ENCODE peak calls at places on chromosomes 3 and 15, in ten cellular contexts. One of them, this sample, is unnamed.

GRCh38 chr15:74631935-74632560 is 16.4 kb downstream of the CLK3 start:
- DNase-seq in SK-N-DZ: peak
- DNase-seq in activated naive CD8-positive, alpha-beta T cell treated with anti-CD3 and anti-CD28 coated beads, Interleukin-2, amount 50 U/mL, for 24 hours: peak
- DNase-seq in hypothalamus: peak
- DNase-seq in nephron progenitor cell: peak
- DNase-seq in SHP77 treated with DMSO at 0.1 percent for 48 hours: peak
- DNase-seq in uterus: peak
- DNase-seq in adrenal gland: peak
- DNase-seq in H4: peak
- DNase-seq in NCI-H345: peak
- DNase-seq in this sample: peak

GRCh38 chr3:197417451-197417850 is 119.0 kb upstream of the DLG1 start:
- DNase-seq in activated naive CD8-positive, alpha-beta T cell treated with anti-CD3 and anti-CD28 coated beads, Interleukin-2, amount 50 U/mL, for 24 hours: no peak
- DNase-seq in adrenal gland: no peak
- DNase-seq in nephron progenitor cell: no peak
- DNase-seq in H4: no peak
- DNase-seq in uterus: no peak
- DNase-seq in NCI-H345: no peak
- DNase-seq in SK-N-DZ: no peak
- DNase-seq in SHP77 treated with DMSO at 0.1 percent for 48 hours: no peak
- DNase-seq in hypothalamus: no peak
- DNase-seq in this sample: peak

GRCh38 chr3:130894130-130894872 is 417 bp downstream of the ATP2C1 start:
- DNase-seq in uterus: peak
- DNase-seq in H4: no peak
- DNase-seq in SK-N-DZ: peak
- DNase-seq in nephron progenitor cell: peak
- DNase-seq in adrenal gland: peak
- DNase-seq in hypothalamus: peak
- DNase-seq in NCI-H345: peak
- DNase-seq in SHP77 treated with DMSO at 0.1 percent for 48 hours: peak
- DNase-seq in activated naive CD8-positive, alpha-beta T cell treated with anti-CD3 and anti-CD28 coated beads, Interleukin-2, amount 50 U/mL, for 24 hours: peak
- DNase-seq in this sample: peak

GRCh38 chr3:16478516-16478915 is 35.0 kb downstream of the RFTN1 start:
- DNase-seq in NCI-H345: no peak
- DNase-seq in SHP77 treated with DMSO at 0.1 percent for 48 hours: no peak
- DNase-seq in nephron progenitor cell: no peak
- DNase-seq in hypothalamus: no peak
- DNase-seq in SK-N-DZ: no peak
- DNase-seq in H4: peak
- DNase-seq in activated naive CD8-positive, alpha-beta T cell treated with anti-CD3 and anti-CD28 coated beads, Interleukin-2, amount 50 U/mL, for 24 hours: no peak
- DNase-seq in uterus: no peak
- DNase-seq in adrenal gland: no peak
- DNase-seq in this sample: no peak

GRCh38 chr3:100777271-100777670 is 68.0 kb downstream of the TFG start:
- DNase-seq in uterus: no peak
- DNase-seq in activated naive CD8-positive, alpha-beta T cell treated with anti-CD3 and anti-CD28 coated beads, Interleukin-2, amount 50 U/mL, for 24 hours: no peak
- DNase-seq in NCI-H345: no peak
- DNase-seq in H4: no peak
- DNase-seq in adrenal gland: no peak
- DNase-seq in hypothalamus: no peak
- DNase-seq in SHP77 treated with DMSO at 0.1 percent for 48 hours: no peak
- DNase-seq in nephron progenitor cell: no peak
- DNase-seq in SK-N-DZ: no peak
- DNase-seq in this sample: no peak

GRCh38 chr3:128988286-128988685 is 5.6 kb downstream of the CFAP92 start:
- DNase-seq in SHP77 treated with DMSO at 0.1 percent for 48 hours: no peak
- DNase-seq in H4: no peak
- DNase-seq in nephron progenitor cell: no peak
- DNase-seq in adrenal gland: no peak
- DNase-seq in NCI-H345: no peak
- DNase-seq in uterus: no peak
- DNase-seq in activated naive CD8-positive, alpha-beta T cell treated with anti-CD3 and anti-CD28 coated beads, Interleukin-2, amount 50 U/mL, for 24 hours: no peak
- DNase-seq in hypothalamus: no peak
- DNase-seq in SK-N-DZ: no peak
- DNase-seq in this sample: no peak

GRCh38 chr3:15102256-15102655 is 3.3 kb upstream of the RBSN start:
- DNase-seq in SHP77 treated with DMSO at 0.1 percent for 48 hours: no peak
- DNase-seq in hypothalamus: peak
- DNase-seq in NCI-H345: no peak
- DNase-seq in uterus: peak
- DNase-seq in SK-N-DZ: no peak
- DNase-seq in nephron progenitor cell: no peak
- DNase-seq in adrenal gland: peak
- DNase-seq in activated naive CD8-positive, alpha-beta T cell treated with anti-CD3 and anti-CD28 coated beads, Interleukin-2, amount 50 U/mL, for 24 hours: no peak
- DNase-seq in H4: peak
- DNase-seq in this sample: peak

GRCh38 chr15:69321041-69321554 is 22.4 kb downstream of the PAQR5 start:
- DNase-seq in activated naive CD8-positive, alpha-beta T cell treated with anti-CD3 and anti-CD28 coated beads, Interleukin-2, amount 50 U/mL, for 24 hours: no peak
- DNase-seq in hypothalamus: no peak
- DNase-seq in nephron progenitor cell: no peak
- DNase-seq in adrenal gland: no peak
- DNase-seq in uterus: no peak
- DNase-seq in NCI-H345: no peak
- DNase-seq in H4: no peak
- DNase-seq in SK-N-DZ: no peak
- DNase-seq in SHP77 treated with DMSO at 0.1 percent for 48 hours: no peak
- DNase-seq in this sample: no peak

GRCh38 chr3:183701744-183702143 is 4.1 kb downstream of the YEATS2 start:
- DNase-seq in adrenal gland: no peak
- DNase-seq in activated naive CD8-positive, alpha-beta T cell treated with anti-CD3 and anti-CD28 coated beads, Interleukin-2, amount 50 U/mL, for 24 hours: no peak
- DNase-seq in SHP77 treated with DMSO at 0.1 percent for 48 hours: no peak
- DNase-seq in nephron progenitor cell: no peak
- DNase-seq in uterus: no peak
- DNase-seq in H4: no peak
- DNase-seq in hypothalamus: no peak
- DNase-seq in SK-N-DZ: no peak
- DNase-seq in NCI-H345: no peak
- DNase-seq in this sample: no peak

GRCh38 chr3:119809249-119810017 is 27.5 kb downstream of the NR1I2 start:
- DNase-seq in H4: no peak
- DNase-seq in adrenal gland: no peak
- DNase-seq in NCI-H345: no peak
- DNase-seq in nephron progenitor cell: no peak
- DNase-seq in activated naive CD8-positive, alpha-beta T cell treated with anti-CD3 and anti-CD28 coated beads, Interleukin-2, amount 50 U/mL, for 24 hours: peak
- DNase-seq in SHP77 treated with DMSO at 0.1 percent for 48 hours: no peak
- DNase-seq in hypothalamus: no peak
- DNase-seq in uterus: no peak
- DNase-seq in SK-N-DZ: no peak
- DNase-seq in this sample: no peak

GRCh38 chr3:16927485-16927884 is 42.7 kb downstream of the PLCL2 start:
- DNase-seq in nephron progenitor cell: no peak
- DNase-seq in adrenal gland: no peak
- DNase-seq in SHP77 treated with DMSO at 0.1 percent for 48 hours: no peak
- DNase-seq in H4: no peak
- DNase-seq in uterus: no peak
- DNase-seq in hypothalamus: no peak
- DNase-seq in NCI-H345: no peak
- DNase-seq in SK-N-DZ: no peak
- DNase-seq in activated naive CD8-positive, alpha-beta T cell treated with anti-CD3 and anti-CD28 coated beads, Interleukin-2, amount 50 U/mL, for 24 hours: no peak
- DNase-seq in this sample: no peak

GRCh38 chr3:16253601-16254000 is 11.1 kb downstream of the DPH3 start:
- DNase-seq in hypothalamus: peak
- DNase-seq in SK-N-DZ: no peak
- DNase-seq in adrenal gland: peak
- DNase-seq in SHP77 treated with DMSO at 0.1 percent for 48 hours: no peak
- DNase-seq in uterus: no peak
- DNase-seq in NCI-H345: no peak
- DNase-seq in nephron progenitor cell: no peak
- DNase-seq in activated naive CD8-positive, alpha-beta T cell treated with anti-CD3 and anti-CD28 coated beads, Interleukin-2, amount 50 U/mL, for 24 hours: no peak
- DNase-seq in H4: no peak
- DNase-seq in this sample: peak

GRCh38 chr15:101171954-101172353 is 79.9 kb downstream of the CHSY1 start:
- DNase-seq in hypothalamus: no peak
- DNase-seq in adrenal gland: no peak
- DNase-seq in SK-N-DZ: no peak
- DNase-seq in NCI-H345: no peak
- DNase-seq in activated naive CD8-positive, alpha-beta T cell treated with anti-CD3 and anti-CD28 coated beads, Interleukin-2, amount 50 U/mL, for 24 hours: no peak
- DNase-seq in uterus: no peak
- DNase-seq in nephron progenitor cell: no peak
- DNase-seq in H4: no peak
- DNase-seq in SHP77 treated with DMSO at 0.1 percent for 48 hours: no peak
- DNase-seq in this sample: no peak

GRCh38 chr15:52284164-52284563 is 11.4 kb downstream of the MYO5C start:
- DNase-seq in nephron progenitor cell: no peak
- DNase-seq in hypothalamus: no peak
- DNase-seq in SK-N-DZ: no peak
- DNase-seq in adrenal gland: no peak
- DNase-seq in NCI-H345: no peak
- DNase-seq in H4: peak
- DNase-seq in uterus: no peak
- DNase-seq in activated naive CD8-positive, alpha-beta T cell treated with anti-CD3 and anti-CD28 coated beads, Interleukin-2, amount 50 U/mL, for 24 hours: no peak
- DNase-seq in SHP77 treated with DMSO at 0.1 percent for 48 hours: no peak
- DNase-seq in this sample: no peak

This sample was measured in cerebellar cortex.